ENCODE peak calls at places on chromosomes 4 and X, in seven cellular contexts. E is CD4-positive, alpha-beta T cell; T is tibial artery; W is iPS-NIHi11; V is endothelial cell of umbilical vein; O is cardiac muscle cell; Y is A673. P is an unnamed sample.

GRCh38 chr4:120691536-120691935 is 231.0 kb downstream of the PRDM5 start:
- DNase-seq in E (no peak), T (no peak), W (no peak), V (no peak), O (no peak), Y (no peak), P (no peak)

GRCh38 chr4:3746701-3747581 is 19.2 kb upstream of the ADRA2C start:
- DNase-seq in E (no peak), T (no peak), W (no peak), V (no peak), O (no peak), Y (no peak), P (no peak)

GRCh38 chr4:8726344-8726851 is 133.8 kb downstream of the CPZ start:
- DNase-seq in E (no peak), T (peak; percentile 9), W (no peak), V (no peak), O (no peak), Y (no peak), P (peak; percentile 52)

GRCh38 chr4:188341428-188341827 is 202.2 kb downstream of the TRIML1 start:
- DNase-seq in E (no peak), T (no peak), W (peak; percentile 14), V (no peak), O (no peak), Y (no peak), P (no peak)

GRCh38 chrX:108582151-108582550 is 142.5 kb downstream of the COL4A5 start:
- DNase-seq in E (no peak), T (no peak), W (no peak), V (no peak), O (no peak), Y (no peak), P (no peak)

GRCh38 chr4:168397611-168398169 is 79.1 kb upstream of the DDX60 start:
- DNase-seq in E (no peak), T (no peak), W (no peak), V (no peak), O (no peak), Y (no peak), P (no peak)

GRCh38 chr4:151472711-151473110 is 63.7 kb downstream of the FHIP1A start:
- DNase-seq in E (no peak), T (no peak), W (no peak), V (no peak), O (no peak), Y (no peak), P (no peak)

GRCh38 chr4:57633212-57633859 is 523.2 kb upstream of the IGFBP7 start:
- DNase-seq in E (no peak), T (no peak), W (no peak), V (no peak), O (no peak), Y (no peak), P (no peak)

GRCh38 chr4:176436500-176436973 is 116.8 kb downstream of the SPCS3 start:
- DNase-seq in E (no peak), T (no peak), W (no peak), V (no peak), O (no peak), Y (no peak), P (no peak)

GRCh38 chrX:65926095-65927019 is 113.5 kb downstream of the VSIG4 start:
- DNase-seq in E (peak; percentile 36), T (no peak), W (no peak), V (no peak), O (no peak), Y (no peak), P (no peak)

GRCh38 chrX:71632923-71633657 is 14.8 kb upstream of the CXCR3 start:
- DNase-seq in E (no peak), T (no peak), W (no peak), V (no peak), O (peak; percentile 30), Y (no peak), P (no peak)

P was measured in suprapubic skin.